ENCODE peak calls at places on chromosomes 5 and 9, in five cellular contexts. One of them, this sample, is unnamed.

GRCh38 chr5:119291056-119291455 is 64.8 kb upstream of the TNFAIP8 start:
- DNase-seq in Panc1: no peak
- DNase-seq in AG04450: no peak
- DNase-seq in GM12865: no peak
- DNase-seq in fibroblast of lung: no peak
- DNase-seq in this sample: no peak

GRCh38 chr9:124853605-124854143 is 414 bp downstream of the WDR38 start:
- DNase-seq in GM12865: no peak
- DNase-seq in AG04450: no peak
- DNase-seq in fibroblast of lung: no peak
- DNase-seq in Panc1: no peak
- DNase-seq in this sample: no peak

GRCh38 chr9:91044354-91044753 is 242.7 kb downstream of the SYK start:
- DNase-seq in Panc1: no peak
- DNase-seq in AG04450: no peak
- DNase-seq in GM12865: no peak
- DNase-seq in fibroblast of lung: no peak
- DNase-seq in this sample: no peak

GRCh38 chr5:144201578-144201977 is 30.9 kb downstream of the KCTD16 start:
- DNase-seq in fibroblast of lung: no peak
- DNase-seq in AG04450: no peak
- DNase-seq in GM12865: no peak
- DNase-seq in Panc1: no peak
- DNase-seq in this sample: no peak

GRCh38 chr5:56303511-56303910 is 70.4 kb upstream of the ANKRD55 start:
- DNase-seq in fibroblast of lung: no peak
- DNase-seq in AG04450: no peak
- DNase-seq in Panc1: no peak
- DNase-seq in GM12865: no peak
- DNase-seq in this sample: no peak

GRCh38 chr5:181224390-181225234 is 1.5 kb downstream of the TRIM41 start:
- DNase-seq in GM12865: peak; percentile 68
- DNase-seq in AG04450: no peak
- DNase-seq in Panc1: no peak
- DNase-seq in fibroblast of lung: no peak
- DNase-seq in this sample: no peak

GRCh38 chr5:141747646-141748229 is 65.7 kb upstream of the ARAP3 start:
- DNase-seq in Panc1: no peak
- DNase-seq in GM12865: peak; percentile 30
- DNase-seq in AG04450: no peak
- DNase-seq in fibroblast of lung: no peak
- DNase-seq in this sample: no peak

GRCh38 chr5:14895301-14895700 is 23.7 kb upstream of the ANKH start:
- DNase-seq in Panc1: no peak
- DNase-seq in GM12865: no peak
- DNase-seq in fibroblast of lung: no peak
- DNase-seq in AG04450: no peak
- DNase-seq in this sample: no peak

GRCh38 chr5:135465391-135466122 is 13.4 kb upstream of the TIFAB start:
- DNase-seq in AG04450: no peak
- DNase-seq in GM12865: no peak
- DNase-seq in fibroblast of lung: no peak
- DNase-seq in Panc1: no peak
- DNase-seq in this sample: no peak

GRCh38 chr5:178490935-178491632 is 99.1 kb downstream of the COL23A1 start:
- DNase-seq in AG04450: no peak
- DNase-seq in fibroblast of lung: no peak
- DNase-seq in Panc1: no peak
- DNase-seq in GM12865: no peak
- DNase-seq in this sample: no peak

GRCh38 chr5:72988769-72989168 is 32.9 kb downstream of the FCHO2 start:
- DNase-seq in Panc1: no peak
- DNase-seq in GM12865: no peak
- DNase-seq in fibroblast of lung: peak; percentile 58
- DNase-seq in AG04450: no peak
- DNase-seq in this sample: no peak

GRCh38 chr5:118857700-118858099 is 130.6 kb downstream of the DTWD2 start:
- DNase-seq in Panc1: no peak
- DNase-seq in fibroblast of lung: peak; percentile 48
- DNase-seq in GM12865: no peak
- DNase-seq in AG04450: no peak
- DNase-seq in this sample: no peak

GRCh38 chr9:121192959-121193645 is 8.6 kb downstream of the RAB14 start:
- DNase-seq in Panc1: no peak
- DNase-seq in GM12865: no peak
- DNase-seq in AG04450: no peak
- DNase-seq in fibroblast of lung: no peak
- DNase-seq in this sample: no peak
- H3K4me3 ChIP-seq in Panc1: no peak overlapping the region
- H3K4me3 ChIP-seq in GM12865: no peak overlapping the region
- H3K4me3 ChIP-seq in AG04450: no peak overlapping the region
- H3K4me3 ChIP-seq in fibroblast of lung: no peak overlapping the region
- H3K4me3 ChIP-seq in this sample: no peak overlapping the region

GRCh38 chr5:131810510-131811249 is 13.9 kb upstream of the FNIP1 start:
- DNase-seq in Panc1: no peak
- DNase-seq in fibroblast of lung: no peak
- DNase-seq in GM12865: peak; percentile 53
- DNase-seq in AG04450: no peak
- DNase-seq in this sample: no peak
- TF ChIP-seq CTCF in Panc1: peak; percentile 48
- TF ChIP-seq CTCF in fibroblast of lung: peak; percentile 20
- TF ChIP-seq CTCF in GM12865: peak; percentile 31
- TF ChIP-seq CTCF in AG04450: no peak
- TF ChIP-seq CTCF in this sample: peak; percentile 25

GRCh38 chr5:83095163-83095972 is 18.0 kb downstream of the XRCC4 start:
- DNase-seq in Panc1: no peak
- DNase-seq in AG04450: no peak
- DNase-seq in fibroblast of lung: no peak
- DNase-seq in GM12865: no peak
- DNase-seq in this sample: no peak

GRCh38 chr5:83093692-83094091 is 16.3 kb downstream of the XRCC4 start:
- DNase-seq in AG04450: no peak
- DNase-seq in GM12865: no peak
- DNase-seq in fibroblast of lung: no peak
- DNase-seq in Panc1: no peak
- DNase-seq in this sample: no peak

GRCh38 chr5:83096660-83097334 is 19.4 kb downstream of the XRCC4 start:
- DNase-seq in Panc1: no peak
- DNase-seq in GM12865: no peak
- DNase-seq in AG04450: no peak
- DNase-seq in fibroblast of lung: peak; percentile 72
- DNase-seq in this sample: no peak

GRCh38 chr5:83097582-83098265 is 20.4 kb downstream of the XRCC4 start:
- DNase-seq in AG04450: no peak
- DNase-seq in GM12865: peak; percentile 16
- DNase-seq in fibroblast of lung: peak; percentile 82
- DNase-seq in Panc1: no peak
- DNase-seq in this sample: no peak

GRCh38 chr5:83095973-83096539 is 18.7 kb downstream of the XRCC4 start:
- DNase-seq in Panc1: peak; percentile 62
- DNase-seq in fibroblast of lung: peak; percentile 92
- DNase-seq in GM12865: no peak
- DNase-seq in AG04450: peak; percentile 41
- DNase-seq in this sample: peak; percentile 52
- H3K4me3 ChIP-seq in Panc1: no peak overlapping the region
- H3K4me3 ChIP-seq in fibroblast of lung: no peak overlapping the region
- H3K4me3 ChIP-seq in GM12865: no peak overlapping the region
- H3K4me3 ChIP-seq in AG04450: no peak overlapping the region
- H3K4me3 ChIP-seq in this sample: no peak overlapping the region

GRCh38 chr9:7342229-7342628 is 457.3 kb downstream of the DMAC1 start:
- DNase-seq in fibroblast of lung: no peak
- DNase-seq in GM12865: peak; percentile 20
- DNase-seq in Panc1: no peak
- DNase-seq in AG04450: no peak
- DNase-seq in this sample: no peak
- TF ChIP-seq CTCF in fibroblast of lung: peak; percentile 54
- TF ChIP-seq CTCF in GM12865: no peak
- TF ChIP-seq CTCF in Panc1: no peak
- TF ChIP-seq CTCF in AG04450: peak; percentile 49
- TF ChIP-seq CTCF in this sample: peak; percentile 28

GRCh38 chr9:37543468-37543867 is 32.7 kb downstream of the FBXO10 start:
- DNase-seq in GM12865: no peak
- DNase-seq in Panc1: no peak
- DNase-seq in fibroblast of lung: no peak
- DNase-seq in AG04450: no peak
- DNase-seq in this sample: no peak

GRCh38 chr9:37550781-37551180 is 25.4 kb downstream of the FBXO10 start:
- DNase-seq in fibroblast of lung: peak; percentile 41
- DNase-seq in GM12865: no peak
- DNase-seq in AG04450: peak; percentile 32
- DNase-seq in Panc1: no peak
- DNase-seq in this sample: no peak

GRCh38 chr9:37549527-37549926 is 26.7 kb downstream of the FBXO10 start:
- DNase-seq in Panc1: no peak
- DNase-seq in GM12865: no peak
- DNase-seq in AG04450: no peak
- DNase-seq in fibroblast of lung: peak; percentile 25
- DNase-seq in this sample: no peak

GRCh38 chr9:37551468-37551867 is 24.7 kb downstream of the FBXO10 start:
- DNase-seq in GM12865: no peak
- DNase-seq in fibroblast of lung: no peak
- DNase-seq in AG04450: no peak
- DNase-seq in Panc1: no peak
- DNase-seq in this sample: no peak

GRCh38 chr9:37547328-37547878 is 28.8 kb downstream of the FBXO10 start:
- DNase-seq in fibroblast of lung: no peak
- DNase-seq in Panc1: no peak
- DNase-seq in GM12865: no peak
- DNase-seq in AG04450: no peak
- DNase-seq in this sample: no peak
- H3K4me3 ChIP-seq in fibroblast of lung: no peak overlapping the region
- H3K4me3 ChIP-seq in Panc1: no peak overlapping the region
- H3K4me3 ChIP-seq in GM12865: no peak overlapping the region
- H3K4me3 ChIP-seq in AG04450: no peak overlapping the region
- H3K4me3 ChIP-seq in this sample: no peak overlapping the region